ENCODE peak calls at places on chromosomes 16 and 17, in six cellular contexts. One of them, this sample, is unnamed.
A peak's percentile ranks its signal among the peaks of the same experiment; 100 is the strongest.

GRCh38 chr17:16521070-16521727 is 29.2 kb upstream of the LRRC75A start:
- DNase-seq in HFFc6: peak; percentile 83
- DNase-seq in HEK293T: peak; percentile 85
- DNase-seq in RCC 7860: peak; percentile 73
- DNase-seq in foreskin fibroblast: peak; percentile 94
- DNase-seq in EL: peak; percentile 88
- DNase-seq in this sample: peak; percentile 84

GRCh38 chr16:75044800-75045361 is 46.1 kb downstream of the ZNRF1 start:
- DNase-seq in foreskin fibroblast: peak; percentile 67
- DNase-seq in EL: peak; percentile 46
- DNase-seq in RCC 7860: no peak
- DNase-seq in HFFc6: peak; percentile 33
- DNase-seq in HEK293T: no peak
- DNase-seq in this sample: peak; percentile 8

GRCh38 chr17:40751065-40751464 is 4.1 kb downstream of the KRT25 start:
- DNase-seq in RCC 7860: no peak
- DNase-seq in EL: no peak
- DNase-seq in HEK293T: no peak
- DNase-seq in foreskin fibroblast: no peak
- DNase-seq in HFFc6: no peak
- DNase-seq in this sample: no peak

GRCh38 chr16:66798162-66798561 is 3.2 kb downstream of the TERB1 start:
- DNase-seq in HEK293T: no peak
- DNase-seq in EL: peak; percentile 40
- DNase-seq in RCC 7860: no peak
- DNase-seq in HFFc6: peak; percentile 41
- DNase-seq in foreskin fibroblast: peak; percentile 60
- DNase-seq in this sample: peak; percentile 1

GRCh38 chr16:29808219-29808900 is 2.0 kb downstream of the MAZ start:
- DNase-seq in HEK293T: no peak
- DNase-seq in HFFc6: no peak
- DNase-seq in EL: no peak
- DNase-seq in foreskin fibroblast: no peak
- DNase-seq in RCC 7860: no peak
- DNase-seq in this sample: no peak

GRCh38 chr16:88747588-88748301 is 37.3 kb downstream of the PIEZO1 start:
- DNase-seq in HFFc6: no peak
- DNase-seq in EL: peak; percentile 40
- DNase-seq in RCC 7860: peak; percentile 16
- DNase-seq in foreskin fibroblast: peak; percentile 39
- DNase-seq in HEK293T: peak; percentile 69
- DNase-seq in this sample: peak; percentile 23

GRCh38 chr17:2343421-2343820 is 6.1 kb downstream of the SGSM2 start:
- DNase-seq in HFFc6: no peak
- DNase-seq in HEK293T: no peak
- DNase-seq in foreskin fibroblast: no peak
- DNase-seq in RCC 7860: no peak
- DNase-seq in EL: no peak
- DNase-seq in this sample: no peak

GRCh38 chr17:7330099-7331015 is 1.2 kb upstream of the NEURL4 start:
- DNase-seq in HEK293T: peak; percentile 79
- DNase-seq in foreskin fibroblast: peak; percentile 86
- DNase-seq in HFFc6: peak; percentile 68
- DNase-seq in EL: peak; percentile 84
- DNase-seq in RCC 7860: peak; percentile 29
- DNase-seq in this sample: peak; percentile 55

GRCh38 chr17:13749566-13750235 is 148.0 kb upstream of the HS3ST3A1 start:
- DNase-seq in RCC 7860: no peak
- DNase-seq in HFFc6: no peak
- DNase-seq in foreskin fibroblast: peak; percentile 52
- DNase-seq in HEK293T: no peak
- DNase-seq in EL: no peak
- DNase-seq in this sample: no peak

GRCh38 chr17:45052052-45052772 is 780 bp upstream of the DCAKD start:
- DNase-seq in EL: peak; percentile 26
- DNase-seq in foreskin fibroblast: peak; percentile 53
- DNase-seq in HEK293T: no peak
- DNase-seq in RCC 7860: peak; percentile 31
- DNase-seq in HFFc6: no peak
- DNase-seq in this sample: peak; percentile 54

GRCh38 chr17:81927653-81928496 is at the start of gene MAFG:
- DNase-seq in foreskin fibroblast: peak; percentile 97
- DNase-seq in EL: peak; percentile 95
- DNase-seq in HFFc6: peak; percentile 84
- DNase-seq in HEK293T: peak; percentile 98
- DNase-seq in RCC 7860: peak; percentile 90
- DNase-seq in this sample: peak; percentile 88

This sample was measured in HCEC 1CT.